ENCODE peak calls at places on chromosomes 1 and 21, in four cellular contexts. R, K, D and U are unnamed samples.

GRCh38 chr1:34711936-34712688 is 42.7 kb upstream of the GJB5 start:
- DNase-seq in R (no peak), D (no peak), K (no peak), U (no peak)

GRCh38 chr1:229191066-229191674 is 79.7 kb upstream of the RAB4A start:
- DNase-seq in K (no peak), R (no peak), D (no peak), U (no peak)

GRCh38 chr1:16922885-16923431 is 1.2 kb downstream of the CROCC start:
- DNase-seq in D (no peak), K (no peak), R (no peak), U (no peak)

GRCh38 chr1:112501810-112502641 is 6.7 kb upstream of the WNT2B start:
- DNase-seq in D (peak), K (peak), R (peak), U (peak)

GRCh38 chr1:187415065-187415464 is 586.3 kb downstream of the PLA2G4A start:
- DNase-seq in K (no peak), R (no peak), D (no peak), U (no peak)

GRCh38 chr1:221230605-221231004 is 351.4 kb downstream of the HLX start:
- DNase-seq in R (no peak), D (no peak), K (no peak), U (no peak)

GRCh38 chr1:156095906-156096508 is 13.7 kb upstream of the MEX3A start:
- DNase-seq in D (no peak), K (no peak), R (no peak), U (no peak)

GRCh38 chr21:44011123-44011773 is 861 bp upstream of the TRAPPC10 start:
- DNase-seq in D (no peak), K (no peak), R (peak), U (no peak)

GRCh38 chr1:226074046-226074445 is 11.5 kb downstream of the H3-3A start:
- DNase-seq in K (no peak), D (no peak), R (no peak), U (no peak)

GRCh38 chr1:16608838-16609560 is 4.4 kb downstream of the NBPF1 start:
- DNase-seq in D (no peak), R (no peak), K (peak), U (no peak)

GRCh38 chr1:235942979-235943575 is 76.4 kb upstream of the LYST start:
- DNase-seq in R (no peak), D (no peak), K (no peak), U (no peak)

GRCh38 chr1:160105155-160105554 is 6.7 kb upstream of the IGSF8 start:
- DNase-seq in R (no peak), D (no peak), K (no peak), U (no peak)

DNA sequence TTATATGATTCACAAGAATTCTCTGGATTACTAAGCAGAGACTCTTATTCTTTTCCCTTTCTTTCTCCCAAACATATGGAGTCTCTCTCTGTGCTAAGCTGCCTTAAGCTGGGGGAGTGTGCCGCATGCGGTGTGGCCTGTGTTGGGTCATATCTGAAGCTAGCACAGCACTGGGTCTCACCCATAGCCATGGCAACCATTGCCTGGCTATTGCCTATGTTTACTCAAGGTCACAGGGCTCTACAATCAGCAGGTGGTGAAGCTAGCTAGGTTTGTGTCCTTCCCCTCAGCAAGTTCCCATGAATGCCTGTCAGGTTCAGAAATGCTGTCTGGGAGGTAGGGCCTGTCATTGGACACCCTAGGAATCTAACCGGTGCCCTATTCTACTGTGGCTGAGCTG is 73.6 kb upstream of the ZRANB2 start:
- DNase-seq in D (no peak), R (no peak), K (no peak), U (no peak)
- TF ChIP-seq CTCF in D (no peak), R (no peak), K (no peak), U (no peak)

GRCh38 chr1:31977361-31978131 is 36.1 kb upstream of the KHDRBS1 start:
- DNase-seq in D (no peak), K (no peak), R (no peak), U (peak)
- TF ChIP-seq CTCF in D (peak), K (peak), R (peak), U (peak)

GRCh38 chr1:215517441-215517891 is 49.6 kb upstream of the KCTD3 start:
- DNase-seq in R (no peak), D (no peak), K (no peak), U (no peak)
- TF ChIP-seq CTCF in R (no peak), D (peak), K (peak), U (peak)

GRCh38 chr1:84027368-84027767 is 28.4 kb upstream of the TTLL7 start:
- DNase-seq in K (no peak), R (no peak), D (no peak), U (no peak)
- TF ChIP-seq CTCF in K (no peak), R (no peak), D (no peak), U (no peak)

DNA sequence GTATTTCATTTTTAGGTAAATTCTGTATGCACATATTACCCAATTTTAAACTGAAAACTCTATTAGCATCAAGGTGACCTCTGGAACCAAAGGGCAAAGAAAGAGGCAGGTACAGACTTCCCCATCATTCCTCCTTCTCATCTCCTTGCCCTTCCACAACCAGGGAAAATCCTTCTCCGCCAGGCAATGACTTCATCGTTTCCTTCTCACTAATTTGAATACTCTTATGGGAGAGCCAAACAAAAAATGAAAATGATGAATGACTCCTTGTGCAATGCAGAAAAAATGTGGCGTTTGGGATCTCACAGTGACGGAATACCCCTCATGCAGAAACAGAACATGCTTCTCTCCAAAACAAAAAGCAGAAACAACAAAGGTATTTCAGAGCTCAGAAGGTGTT is 83.7 kb downstream of the HLCS start:
- DNase-seq in K (no peak), R (no peak), D (no peak), U (no peak)
- TF ChIP-seq CTCF in K (no peak), R (no peak), D (no peak), U (no peak)